ENCODE peak calls at places on chromosomes 13 and 19, in ten cellular contexts. B is ovary, Z is upper lobe of right lung, F is adrenal gland, O is H1, D is BE2C, G is psoas muscle, R is colonic mucosa, T is transverse colon, E is mucosa of descending colon. S is an unnamed sample.

GRCh38 chr13:108227651-108228272 is 9.6 kb downstream of the ABHD13 start:
- DNase-seq in B (no peak), Z (no peak), F (peak; percentile 21), O (no peak), D (peak; percentile 26), G (no peak), R (peak; percentile 27), T (no peak), E (no peak), S (no peak)

GRCh38 chr19:48737360-48737998 is 2.9 kb downstream of the RASIP1 start:
- DNase-seq in B (peak; percentile 81), Z (no peak), F (peak; percentile 84), O (no peak), D (no peak), G (no peak), R (no peak), T (no peak), E (no peak), S (no peak)

GRCh38 chr13:25977671-25978070 is 74.1 kb downstream of the SHISA2 start:
- DNase-seq in B (no peak), Z (no peak), F (no peak), O (no peak), D (no peak), G (no peak), R (no peak), T (no peak), E (no peak), S (no peak)

GRCh38 chr13:39249971-39250370 is 211.7 kb downstream of the NHLRC3 start:
- DNase-seq in B (no peak), Z (no peak), F (no peak), O (no peak), D (no peak), G (no peak), R (no peak), T (no peak), E (no peak), S (no peak)

GRCh38 chr13:38141792-38142191 is 207.9 kb upstream of the UFM1 start:
- DNase-seq in B (no peak), Z (no peak), F (no peak), O (no peak), D (no peak), G (no peak), R (no peak), T (no peak), E (no peak), S (no peak)

GRCh38 chr19:5839312-5840017 is at the start of gene FUT6:
- DNase-seq in B (no peak), Z (no peak), F (no peak), O (no peak), D (no peak), G (no peak), R (peak; percentile 72), T (peak; percentile 61), E (no peak), S (no peak)

GRCh38 chr19:34838248-34838647 is 65.2 kb upstream of the ZNF599 start:
- DNase-seq in B (no peak), Z (no peak), F (no peak), O (no peak), D (no peak), G (no peak), R (no peak), T (no peak), E (no peak), S (no peak)

GRCh38 chr13:26923824-26924605 is 163.4 kb upstream of the GPR12 start:
- DNase-seq in B (no peak), Z (no peak), F (peak; percentile 63), O (no peak), D (no peak), G (no peak), R (no peak), T (no peak), E (no peak), S (peak; percentile 4)

GRCh38 chr13:51020600-51020999 is 90.5 kb downstream of the C13orf42 start:
- DNase-seq in B (no peak), Z (no peak), F (no peak), O (no peak), D (no peak), G (no peak), R (no peak), T (no peak), E (no peak), S (no peak)

GRCh38 chr19:4034048-4035017 is 26.8 kb downstream of the PIAS4 start:
- DNase-seq in B (no peak), Z (no peak), F (no peak), O (no peak), D (no peak), G (no peak), R (no peak), T (no peak), E (no peak), S (no peak)

GRCh38 chr13:112671359-112671758 is 18.5 kb upstream of the ATP11A start:
- DNase-seq in B (no peak), Z (peak; percentile 39), F (no peak), O (no peak), D (no peak), G (no peak), R (no peak), T (no peak), E (no peak), S (no peak)

GRCh38 chr13:112668924-112669323 is 20.9 kb upstream of the ATP11A start:
- DNase-seq in B (no peak), Z (peak; percentile 33), F (no peak), O (no peak), D (no peak), G (no peak), R (no peak), T (no peak), E (no peak), S (no peak)

GRCh38 chr13:112672651-112673284 is 17.1 kb upstream of the ATP11A start:
- DNase-seq in B (no peak), Z (no peak), F (no peak), O (no peak), D (no peak), G (no peak), R (no peak), T (no peak), E (no peak), S (no peak)

GRCh38 chr13:112670864-112671263 is 19.0 kb upstream of the ATP11A start:
- DNase-seq in B (no peak), Z (peak; percentile 39), F (no peak), O (no peak), D (no peak), G (no peak), R (no peak), T (no peak), E (no peak), S (no peak)

DNA sequence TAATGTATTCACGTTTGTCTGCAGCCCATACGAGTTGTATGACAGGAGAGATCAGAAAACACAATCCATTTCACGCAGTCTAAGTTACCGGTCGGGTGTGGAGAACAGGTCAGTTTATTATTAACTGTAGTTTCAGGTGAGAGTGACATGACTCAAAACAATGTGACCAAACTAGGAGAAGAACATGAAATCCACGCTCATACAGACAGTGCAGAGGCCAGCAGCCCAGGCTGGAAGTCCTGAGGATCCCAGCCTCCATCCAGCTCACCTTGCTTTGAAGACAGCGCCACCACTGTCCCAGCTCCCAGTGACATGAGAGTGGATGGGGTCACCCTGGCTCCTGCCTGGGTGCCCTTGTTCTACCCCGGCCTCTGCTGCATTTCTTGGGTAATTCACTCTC is 19.7 kb upstream of the ATP11A start:
- DNase-seq in B (no peak), Z (peak; percentile 43), F (no peak), O (no peak), D (no peak), G (no peak), R (no peak), T (no peak), E (no peak), S (no peak)
- TF ChIP-seq CTCF in B (no peak), Z (no peak), F (no peak), O (peak; percentile 10), D (no peak), G (no peak), R (no peak), T (no peak), E (no peak), S (no peak)

GRCh38 chr19:15426485-15427349 is 7.9 kb upstream of the AKAP8L start:
- DNase-seq in B (no peak), Z (no peak), F (no peak), O (no peak), D (no peak), G (no peak), R (no peak), T (no peak), E (no peak), S (no peak)
- H3K36me3 ChIP-seq in B (no peaks in the 10 kb centered on the region), Z (peaks cover 66% of the 10 kb centered on the region), F (peaks cover 55% of the 10 kb centered on the region), O (peaks cover 17% of the 10 kb centered on the region), D (peaks cover 85% of the 10 kb centered on the region), G (peaks cover 73% of the 10 kb centered on the region), R (peaks cover 7% of the 10 kb centered on the region), T (peaks cover 37% of the 10 kb centered on the region), E (no peaks in the 10 kb centered on the region), S (peaks cover 49% of the 10 kb centered on the region)

GRCh38 chr19:45814851-45815481 is at the start of gene RSPH6A:
- DNase-seq in B (no peak), Z (no peak), F (no peak), O (peak; percentile 76), D (peak; percentile 16), G (no peak), R (no peak), T (no peak), E (no peak), S (no peak)

GRCh38 chr19:45817725-45818301 is 2.7 kb upstream of the RSPH6A start:
- DNase-seq in B (no peak), Z (no peak), F (peak; percentile 29), O (peak; percentile 79), D (peak; percentile 18), G (no peak), R (no peak), T (no peak), E (no peak), S (no peak)

GRCh38 chr19:45815501-45816216 is 551 bp upstream of the RSPH6A start:
- DNase-seq in B (no peak), Z (no peak), F (no peak), O (peak; percentile 87), D (no peak), G (no peak), R (no peak), T (no peak), E (no peak), S (no peak)

GRCh38 chr19:45817010-45817724 is 2.1 kb upstream of the RSPH6A start:
- DNase-seq in B (peak; percentile 95), Z (peak; percentile 96), F (peak; percentile 95), O (peak; percentile 100), D (peak; percentile 97), G (peak; percentile 92), R (peak; percentile 97), T (peak; percentile 96), E (peak; percentile 94), S (peak; percentile 93)

GRCh38 chr19:45816236-45817009 is 1.3 kb upstream of the RSPH6A start:
- DNase-seq in B (no peak), Z (no peak), F (no peak), O (peak; percentile 68), D (peak; percentile 24), G (no peak), R (no peak), T (no peak), E (no peak), S (no peak)
- H3K4me1 ChIP-seq in B (peaks cover 5% of the 10 kb centered on the region), Z (peaks cover 3% of the 10 kb centered on the region), F (no peaks in the 10 kb centered on the region), O (peaks cover 23% of the 10 kb centered on the region), D (no peaks in the 10 kb centered on the region), G (no peaks in the 10 kb centered on the region), R (no peaks in the 10 kb centered on the region), T (no peaks in the 10 kb centered on the region), E (peaks cover 3% of the 10 kb centered on the region), S (peaks cover 4% of the 10 kb centered on the region)

DNA sequence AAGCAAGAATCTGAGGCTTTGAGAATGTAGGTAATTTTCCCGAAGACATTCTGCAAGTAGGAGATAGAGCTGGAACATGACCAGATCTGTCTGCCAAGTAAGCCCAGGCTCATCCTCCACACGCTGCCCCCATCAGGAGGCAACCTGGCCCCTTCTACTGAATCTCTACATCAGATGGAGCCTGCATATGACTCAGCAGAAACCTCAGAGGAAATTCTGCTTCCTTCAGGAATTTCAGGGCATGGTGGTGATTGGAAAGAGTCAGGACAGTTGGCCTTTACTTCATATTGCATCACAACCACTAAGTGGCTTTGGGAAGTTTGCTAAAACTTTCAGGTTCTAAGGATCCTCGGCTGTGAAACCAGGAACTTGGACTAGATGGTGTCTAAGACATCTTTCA is 85.2 kb downstream of the LRRC63 start:
- DNase-seq in B (no peak), Z (no peak), F (no peak), O (no peak), D (no peak), G (no peak), R (no peak), T (no peak), E (no peak), S (no peak)
- TF ChIP-seq CTCF in B (no peak), Z (no peak), F (no peak), O (no peak), D (no peak), G (no peak), R (no peak), T (no peak), E (no peak), S (no peak)

S was measured in thyroid gland.